ENCODE peak calls at places on chromosome 13, in seven cellular contexts. One of them, this sample, is unnamed.

GRCh38 chr13:43114504-43114903 is 91.1 kb downstream of the DNAJC15 start:
- DNase-seq in Daoy: no peak
- DNase-seq in activated CD8-positive, alpha-beta T cell treated with anti-CD3 and anti-CD28 coated beads for 36 hours: no peak
- DNase-seq in heart right ventricle: no peak
- DNase-seq in epithelial cell of esophagus: no peak
- DNase-seq in GM23338: no peak
- DNase-seq in OCI-LY7: no peak
- DNase-seq in this sample: no peak

GRCh38 chr13:111158136-111158805 is 43.2 kb downstream of the ARHGEF7 start:
- DNase-seq in Daoy: no peak
- DNase-seq in activated CD8-positive, alpha-beta T cell treated with anti-CD3 and anti-CD28 coated beads for 36 hours: no peak
- DNase-seq in heart right ventricle: no peak
- DNase-seq in epithelial cell of esophagus: peak
- DNase-seq in GM23338: no peak
- DNase-seq in OCI-LY7: no peak
- DNase-seq in this sample: no peak

GRCh38 chr13:28067526-28067925 is 32.9 kb downstream of the FLT3 start:
- DNase-seq in Daoy: no peak
- DNase-seq in activated CD8-positive, alpha-beta T cell treated with anti-CD3 and anti-CD28 coated beads for 36 hours: no peak
- DNase-seq in heart right ventricle: no peak
- DNase-seq in epithelial cell of esophagus: no peak
- DNase-seq in GM23338: no peak
- DNase-seq in OCI-LY7: no peak
- DNase-seq in this sample: no peak

GRCh38 chr13:77831870-77832269 is 86.8 kb downstream of the EDNRB start:
- DNase-seq in Daoy: no peak
- DNase-seq in activated CD8-positive, alpha-beta T cell treated with anti-CD3 and anti-CD28 coated beads for 36 hours: no peak
- DNase-seq in heart right ventricle: no peak
- DNase-seq in epithelial cell of esophagus: no peak
- DNase-seq in GM23338: no peak
- DNase-seq in OCI-LY7: no peak
- DNase-seq in this sample: no peak

GRCh38 chr13:111183959-111184684 is 69.0 kb downstream of the ARHGEF7 start:
- DNase-seq in Daoy: no peak
- DNase-seq in activated CD8-positive, alpha-beta T cell treated with anti-CD3 and anti-CD28 coated beads for 36 hours: peak
- DNase-seq in heart right ventricle: no peak
- DNase-seq in epithelial cell of esophagus: no peak
- DNase-seq in GM23338: no peak
- DNase-seq in OCI-LY7: peak
- DNase-seq in this sample: no peak

GRCh38 chr13:99416411-99417121 is 84.7 kb upstream of the TM9SF2 start:
- DNase-seq in Daoy: no peak
- DNase-seq in activated CD8-positive, alpha-beta T cell treated with anti-CD3 and anti-CD28 coated beads for 36 hours: peak
- DNase-seq in heart right ventricle: no peak
- DNase-seq in epithelial cell of esophagus: no peak
- DNase-seq in GM23338: no peak
- DNase-seq in OCI-LY7: no peak
- DNase-seq in this sample: no peak

GRCh38 chr13:67549331-67549730 is 319.2 kb upstream of the PCDH9 start:
- DNase-seq in Daoy: no peak
- DNase-seq in activated CD8-positive, alpha-beta T cell treated with anti-CD3 and anti-CD28 coated beads for 36 hours: no peak
- DNase-seq in heart right ventricle: no peak
- DNase-seq in epithelial cell of esophagus: peak
- DNase-seq in GM23338: no peak
- DNase-seq in OCI-LY7: no peak
- DNase-seq in this sample: no peak

GRCh38 chr13:32829269-32829668 is 187.0 kb upstream of the KL start:
- DNase-seq in Daoy: peak
- DNase-seq in activated CD8-positive, alpha-beta T cell treated with anti-CD3 and anti-CD28 coated beads for 36 hours: no peak
- DNase-seq in heart right ventricle: no peak
- DNase-seq in epithelial cell of esophagus: peak
- DNase-seq in GM23338: no peak
- DNase-seq in OCI-LY7: no peak
- DNase-seq in this sample: no peak

GRCh38 chr13:105616313-105617075 is 919.0 kb downstream of the EFNB2 start:
- DNase-seq in Daoy: no peak
- DNase-seq in activated CD8-positive, alpha-beta T cell treated with anti-CD3 and anti-CD28 coated beads for 36 hours: no peak
- DNase-seq in heart right ventricle: no peak
- DNase-seq in epithelial cell of esophagus: no peak
- DNase-seq in GM23338: no peak
- DNase-seq in OCI-LY7: no peak
- DNase-seq in this sample: no peak